ENCODE peak calls at places on chromosomes 1 and 21, in ten cellular contexts. Q is B cell; W is HFF-Myc; I is CD4-positive, alpha-beta T cell; D is fibroblast of the aortic adventitia; G is uterus; R is AG09319; N is GM13976; S is left lung; P is mammary epithelial cell. T is an unnamed sample.

GRCh38 chr1:228274452-228275153 is 66.8 kb downstream of the OBSCN start:
- DNase-seq in G (no peak), I (no peak), Q (peak; percentile 29), R (no peak), S (no peak), N (no peak), D (no peak), W (no peak), P (no peak), T (no peak)

GRCh38 chr1:27648602-27649305 is 13.8 kb upstream of the FGR start:
- DNase-seq in N (no peak), Q (no peak), G (no peak), W (no peak), R (no peak), I (no peak), D (peak; percentile 64), S (no peak), P (no peak), T (no peak)

GRCh38 chr1:29420196-29420595 is 183.9 kb downstream of the PTPRU start:
- DNase-seq in G (no peak), I (no peak), S (no peak), N (no peak), Q (no peak), P (no peak), D (no peak), W (no peak), R (no peak), T (no peak)

GRCh38 chr21:34180826-34181359 is 107.5 kb downstream of the MRPS6 start:
- DNase-seq in R (no peak), I (no peak), D (no peak), W (no peak), P (no peak), Q (no peak), N (no peak), S (no peak), G (no peak), T (no peak)

GRCh38 chr1:218693584-218693983 is 348.4 kb downstream of the TGFB2 start:
- DNase-seq in Q (no peak), I (no peak), R (no peak), N (no peak), S (no peak), D (no peak), P (no peak), W (no peak), G (no peak), T (no peak)

GRCh38 chr1:117609471-117609911 is 3.6 kb downstream of the TENT5C start:
- DNase-seq in G (peak; percentile 62), Q (no peak), N (no peak), W (no peak), P (no peak), S (no peak), D (peak; percentile 23), I (no peak), R (no peak), T (no peak)

GRCh38 chr1:160114085-160114484 is 1.5 kb upstream of the ATP1A2 start:
- DNase-seq in S (no peak), R (no peak), D (no peak), P (no peak), G (no peak), I (no peak), N (no peak), W (no peak), Q (no peak), T (no peak)

GRCh38 chr1:26696645-26697440 is 1.0 kb downstream of the ARID1A start:
- DNase-seq in I (peak; percentile 56), Q (peak; percentile 71), G (peak; percentile 37), N (peak; percentile 65), S (peak; percentile 47), D (no peak), W (no peak), P (no peak), R (no peak), T (no peak)

DNA sequence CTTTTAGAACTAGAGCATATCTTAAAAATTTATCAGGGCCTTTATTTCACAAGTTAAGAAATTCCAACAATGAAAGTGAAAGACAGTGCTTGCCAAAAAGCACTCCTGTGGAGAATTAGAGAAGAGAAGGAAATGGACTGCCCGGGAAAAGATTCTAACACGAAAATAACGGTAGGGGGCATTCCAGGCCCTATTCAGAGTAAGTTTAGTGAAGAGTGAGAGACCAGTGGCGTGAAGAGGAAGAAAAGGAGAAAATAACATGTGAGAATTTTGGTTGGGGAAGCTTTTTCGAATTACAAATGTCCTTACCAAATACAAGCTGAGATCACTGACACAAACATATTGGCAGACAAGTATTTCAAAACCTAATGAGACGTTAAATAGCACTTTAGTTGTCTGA is 38.4 kb upstream of the RBM34 start:
- DNase-seq in N (no peak), I (no peak), G (no peak), D (peak; percentile 82), W (peak; percentile 12), R (peak; percentile 15), Q (no peak), S (no peak), P (peak; percentile 13), T (peak; percentile 72)
- TF ChIP-seq CTCF in N (no peak), I (peak; percentile 9), G (peak; percentile 23), D (peak; percentile 59), W (peak; percentile 47), R (peak; percentile 48), Q (no peak), S (no peak), P (peak; percentile 20), T (peak; percentile 53)

GRCh38 chr21:41611966-41612606 is 104.1 kb upstream of the TMPRSS2 start:
- DNase-seq in N (peak; percentile 58), D (peak; percentile 48), W (no peak), P (peak; percentile 69), S (no peak), G (no peak), R (no peak), Q (no peak), I (no peak), T (no peak)

GRCh38 chr21:41612674-41613250 is 104.8 kb upstream of the TMPRSS2 start:
- DNase-seq in S (peak; percentile 76), G (peak; percentile 77), P (peak; percentile 93), I (no peak), Q (no peak), R (peak; percentile 97), W (peak; percentile 79), N (peak; percentile 70), D (peak; percentile 100), T (peak; percentile 95)

GRCh38 chr21:41611441-41611840 is 103.5 kb upstream of the TMPRSS2 start:
- DNase-seq in I (no peak), W (no peak), S (no peak), R (no peak), P (no peak), D (no peak), N (no peak), Q (no peak), G (no peak), T (no peak)

GRCh38 chr21:41613421-41613998 is 105.6 kb upstream of the TMPRSS2 start:
- DNase-seq in S (no peak), R (no peak), Q (no peak), I (no peak), G (no peak), N (no peak), W (no peak), D (no peak), P (no peak), T (no peak)

DNA sequence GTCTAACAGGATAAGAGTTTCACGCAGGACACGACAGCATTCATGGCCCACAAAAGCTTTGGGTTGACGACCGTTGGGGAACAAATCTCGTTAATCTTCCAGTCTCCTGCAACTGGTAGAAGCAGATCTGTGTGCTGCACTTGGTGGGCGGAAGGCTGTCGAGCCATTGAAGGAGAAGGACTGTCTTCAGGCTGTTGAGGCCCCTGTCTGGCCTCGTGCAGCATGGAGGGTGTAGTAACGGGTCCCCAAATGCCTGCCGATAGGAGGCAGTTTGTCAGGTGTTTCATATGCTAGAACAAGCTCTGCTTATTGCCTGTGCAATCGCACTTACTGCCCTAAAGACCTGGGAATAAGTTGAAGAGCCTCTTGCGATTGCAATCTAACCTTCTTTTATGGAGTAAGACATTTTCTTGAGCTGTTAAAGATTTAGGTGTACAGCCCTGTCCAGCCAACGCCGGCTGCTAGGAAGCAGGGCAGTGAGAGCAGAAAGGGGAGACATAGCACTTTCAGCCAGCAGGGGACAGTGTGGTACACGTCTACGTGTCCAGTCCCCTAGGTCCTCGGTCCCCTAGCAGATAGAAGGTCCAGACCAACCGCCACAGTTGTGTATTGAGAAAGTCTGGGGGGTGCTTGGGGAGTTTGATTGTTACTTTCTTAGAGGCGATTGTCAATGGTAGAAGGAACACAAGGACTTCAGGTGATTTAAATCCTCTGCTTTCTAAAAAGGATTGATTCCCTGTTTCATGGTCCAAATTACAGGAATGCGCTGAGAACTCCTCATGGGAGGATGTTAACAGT is 102.3 kb upstream of the TMPRSS2 start:
- DNase-seq in P (peak; percentile 32), G (no peak), D (peak; percentile 67), I (no peak), W (no peak), N (peak; percentile 64), S (peak; percentile 72), Q (no peak), R (no peak), T (peak; percentile 56)
- TF ChIP-seq CTCF in P (peak; percentile 97), G (peak; percentile 52), D (peak; percentile 91), I (no peak), W (peak; percentile 85), N (peak; percentile 59), S (peak; percentile 75), Q (no peak), R (peak; percentile 69), T (peak; percentile 97)

DNA sequence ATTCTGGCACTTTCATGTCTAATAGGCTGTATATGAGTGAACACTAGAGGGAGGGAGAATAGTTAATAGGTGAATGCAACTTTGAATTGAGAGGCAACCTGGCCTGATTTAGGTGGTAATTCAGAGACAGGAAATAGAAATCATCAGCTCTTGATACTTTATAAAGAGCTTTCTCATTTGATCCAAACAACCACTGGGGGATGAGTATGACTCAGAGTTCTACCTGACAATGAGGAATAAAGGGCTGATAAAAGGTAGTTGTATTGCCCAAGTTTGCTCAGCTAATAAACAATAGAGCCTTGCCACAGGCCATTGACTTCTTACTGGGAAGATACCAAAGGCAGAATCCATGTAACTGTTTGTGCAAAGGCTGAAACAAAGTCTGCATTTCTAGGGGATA is 5.3 kb upstream of the FAM89A start:
- DNase-seq in D (no peak), Q (no peak), N (no peak), I (no peak), G (no peak), R (no peak), W (no peak), S (no peak), P (peak; percentile 21), T (no peak)
- TF ChIP-seq CTCF in D (no peak), Q (no peak), N (no peak), I (no peak), G (no peak), R (no peak), W (no peak), S (no peak), P (no peak), T (no peak)

GRCh38 chr1:240821925-240822324 is 210.0 kb upstream of the GREM2 start:
- DNase-seq in G (no peak), D (no peak), N (no peak), P (no peak), S (no peak), W (no peak), Q (no peak), R (no peak), I (no peak), T (no peak)

GRCh38 chr1:240820816-240821215 is 208.9 kb upstream of the GREM2 start:
- DNase-seq in Q (no peak), W (no peak), G (no peak), P (no peak), S (no peak), I (no peak), D (no peak), R (no peak), N (no peak), T (no peak)

GRCh38 chr1:240827786-240828185 is 215.8 kb upstream of the GREM2 start:
- DNase-seq in Q (no peak), P (no peak), S (no peak), W (no peak), D (no peak), I (no peak), G (no peak), R (no peak), N (no peak), T (no peak)

GRCh38 chr1:240823357-240823756 is 211.4 kb upstream of the GREM2 start:
- DNase-seq in W (no peak), R (no peak), D (no peak), N (no peak), Q (no peak), I (no peak), P (no peak), G (no peak), S (no peak), T (no peak)

GRCh38 chr1:240824238-240824637 is 212.3 kb upstream of the GREM2 start:
- DNase-seq in Q (no peak), W (no peak), R (no peak), N (no peak), D (no peak), P (no peak), I (no peak), G (no peak), S (no peak), T (no peak)
- TF ChIP-seq CTCF in Q (no peak), W (no peak), R (no peak), N (no peak), D (no peak), P (no peak), I (no peak), G (no peak), S (no peak), T (peak; percentile 3)